ENCODE peak calls at places on chromosome 16, in six cellular contexts. G is neural crest cell; S is left cardiac atrium; P is activated CD4-positive, alpha-beta T cell treated with anti-CD3 and anti-CD28 coated beads, Interleukin-2, amount 10 ng/mL, durations not matched to agents 7 days and 5 days; Q is AG09319; H is stimulated activated CD4-positive, alpha-beta T cell treated with anti-CD3 and anti-CD28 coated beads, Interleukin-4, amount 100 ng/mL, for 4 hours. B is an unnamed sample.

GRCh38 chr16:4272114-4272954 is 489 bp downstream of the TFAP4 start:
- DNase-seq in G (peak), S (peak), P (peak), Q (no peak), H (peak), B (no peak)

GRCh38 chr16:27959914-27960313 is 103.6 kb downstream of the GSG1L start:
- DNase-seq in G (no peak), S (no peak), P (no peak), Q (no peak), H (no peak), B (no peak)

GRCh38 chr16:82071421-82071820 is 36.4 kb downstream of the HSD17B2 start:
- DNase-seq in G (no peak), S (no peak), P (no peak), Q (no peak), H (no peak), B (no peak)

GRCh38 chr16:12287796-12288536 is 311.4 kb downstream of the SNX29 start:
- DNase-seq in G (no peak), S (no peak), P (no peak), Q (no peak), H (no peak), B (no peak)

GRCh38 chr16:23391381-23392222 is 61.4 kb downstream of the COG7 start:
- DNase-seq in G (no peak), S (no peak), P (no peak), Q (no peak), H (no peak), B (no peak)

GRCh38 chr16:50010212-50010611 is 14.8 kb upstream of the CNEP1R1 start:
- DNase-seq in G (no peak), S (no peak), P (no peak), Q (no peak), H (no peak), B (no peak)

GRCh38 chr16:48613061-48613957 is 3.3 kb upstream of the N4BP1 start:
- DNase-seq in G (no peak), S (no peak), P (peak), Q (peak), H (peak), B (peak)

GRCh38 chr16:4169415-4169814 is 53.2 kb upstream of the ADCY9 start:
- DNase-seq in G (no peak), S (no peak), P (no peak), Q (no peak), H (no peak), B (no peak)

GRCh38 chr16:78648517-78648916 is 549.1 kb downstream of the WWOX start:
- DNase-seq in G (no peak), S (no peak), P (no peak), Q (no peak), H (no peak), B (no peak)

GRCh38 chr16:83952940-83953795 is at the start of gene OSGIN1:
- DNase-seq in G (peak), S (peak), P (peak), Q (peak), H (peak), B (peak)

GRCh38 chr16:66070140-66070887 is 296.2 kb upstream of the CDH5 start:
- DNase-seq in G (no peak), S (peak), P (no peak), Q (peak), H (no peak), B (no peak)

GRCh38 chr16:2790631-2791030 is 3.3 kb upstream of the PRSS33 start:
- DNase-seq in G (no peak), S (no peak), P (no peak), Q (no peak), H (no peak), B (no peak)

GRCh38 chr16:57721356-57721755 is 14.2 kb upstream of the KATNB1 start:
- DNase-seq in G (no peak), S (no peak), P (no peak), Q (no peak), H (no peak), B (no peak)

GRCh38 chr16:80174416-80174815 is 366.4 kb upstream of the DYNLRB2 start:
- DNase-seq in G (no peak), S (no peak), P (no peak), Q (peak), H (no peak), B (no peak)

GRCh38 chr16:50282010-50282538 is 15.7 kb downstream of the ADCY7 start:
- DNase-seq in G (no peak), S (peak), P (peak), Q (no peak), H (no peak), B (no peak)

GRCh38 chr16:3115011-3115410 is 2.6 kb downstream of the ZNF205 start:
- DNase-seq in G (no peak), S (no peak), P (no peak), Q (no peak), H (no peak), B (no peak)

GRCh38 chr16:10093564-10093963 is 88.7 kb downstream of the GRIN2A start:
- DNase-seq in G (no peak), S (no peak), P (no peak), Q (no peak), H (no peak), B (no peak)

GRCh38 chr16:54446639-54447038 is 160.1 kb upstream of the IRX3 start:
- DNase-seq in G (no peak), S (peak), P (no peak), Q (peak), H (no peak), B (no peak)

GRCh38 chr16:2515180-2515803 is 1.5 kb downstream of the ATP6V0C start:
- DNase-seq in G (no peak), S (peak), P (no peak), Q (no peak), H (no peak), B (no peak)

GRCh38 chr16:87123356-87124001 is 193.7 kb downstream of the C16orf95 start:
- DNase-seq in G (no peak), S (no peak), P (no peak), Q (no peak), H (no peak), B (no peak)

GRCh38 chr16:56944954-56945839 is 13.3 kb downstream of the HERPUD1 start:
- DNase-seq in G (no peak), S (no peak), P (no peak), Q (no peak), H (peak), B (peak)

GRCh38 chr16:67428146-67428731 is 2.7 kb upstream of the HSD11B2 start:
- DNase-seq in G (peak), S (peak), P (peak), Q (no peak), H (peak), B (peak)

GRCh38 chr16:3808308-3809063 is 72.0 kb downstream of the CREBBP start:
- DNase-seq in G (no peak), S (no peak), P (no peak), Q (no peak), H (no peak), B (no peak)

GRCh38 chr16:82748026-82748425 is 121.3 kb downstream of the CDH13 start:
- DNase-seq in G (no peak), S (peak), P (no peak), Q (peak), H (no peak), B (no peak)

GRCh38 chr16:74232831-74233465 is 63.7 kb upstream of the PSMD7 start:
- DNase-seq in G (no peak), S (no peak), P (no peak), Q (no peak), H (no peak), B (no peak)

GRCh38 chr16:30075503-30076275 is at the start of gene PPP4C:
- DNase-seq in G (peak), S (peak), P (peak), Q (no peak), H (peak), B (peak)

GRCh38 chr16:17469011-17469741 is 1.6 kb downstream of the XYLT1 start:
- DNase-seq in G (no peak), S (no peak), P (no peak), Q (peak), H (no peak), B (no peak)

GRCh38 chr16:4936991-4937781 is at the start of gene PPL:
- DNase-seq in G (no peak), S (peak), P (no peak), Q (no peak), H (no peak), B (no peak)

GRCh38 chr16:58196898-58197313 is 1.0 kb downstream of the CSNK2A2 start:
- DNase-seq in G (no peak), S (no peak), P (no peak), Q (no peak), H (no peak), B (no peak)

GRCh38 chr16:85673529-85674417 is 15.0 kb downstream of the GINS2 start:
- DNase-seq in G (no peak), S (peak), P (no peak), Q (no peak), H (no peak), B (no peak)

GRCh38 chr16:85207357-85207921 is 95.2 kb upstream of the CIBAR2 start:
- DNase-seq in G (no peak), S (no peak), P (no peak), Q (no peak), H (no peak), B (no peak)